ENCODE peak calls at places on chromosomes 3 and 15, in five cellular contexts. I, X, B, W and E are unnamed samples. For H3K36me3 and H3K27me3, the result is how much of the 10 kb centered on the place peaks cover.

GRCh38 chr15:39392469-39393047 is 188.3 kb upstream of the THBS1 start:
- DNase-seq in B (no peak), I (no peak), X (no peak), W (no peak), E (no peak)

GRCh38 chr3:193968575-193968974 is 167.4 kb upstream of the HES1 start:
- DNase-seq in X (no peak), I (no peak), B (no peak), W (no peak), E (no peak)

GRCh38 chr15:74381481-74381880 is 14.0 kb upstream of the CYP11A1 start:
- DNase-seq in X (no peak), W (no peak), I (no peak), B (no peak), E (no peak)

GRCh38 chr3:111695584-111696213 is 100.6 kb upstream of the ZBED2 start:
- DNase-seq in B (no peak), W (no peak), X (no peak), I (no peak), E (no peak)

GRCh38 chr3:66603161-66603611 is 102.4 kb upstream of the LRIG1 start:
- DNase-seq in X (no peak), W (no peak), B (no peak), I (no peak), E (no peak)

GRCh38 chr15:100172356-100173024 is 169.3 kb downstream of the ADAMTS17 start:
- DNase-seq in W (no peak), B (no peak), I (no peak), X (no peak), E (no peak)

GRCh38 chr3:100880845-100881244 is 112.4 kb downstream of the ABI3BP start:
- DNase-seq in B (no peak), W (no peak), I (no peak), X (no peak), E (no peak)

GRCh38 chr3:11385329-11385728 is 113.1 kb downstream of the ATG7 start:
- DNase-seq in X (no peak), I (no peak), B (no peak), W (no peak), E (no peak)

GRCh38 chr3:62686916-62687315 is 188.3 kb downstream of the CADPS start:
- DNase-seq in W (no peak), B (no peak), I (no peak), X (no peak), E (no peak)

GRCh38 chr3:190077646-190078045 is 43.1 kb downstream of the P3H2 start:
- DNase-seq in B (no peak), I (no peak), X (no peak), W (no peak), E (no peak)

GRCh38 chr15:42465520-42466259 is 25.3 kb downstream of the ZNF106 start:
- DNase-seq in I (no peak), W (no peak), B (no peak), X (no peak), E (no peak)

GRCh38 chr15:70670680-70671079 is 92.7 kb downstream of the UACA start:
- DNase-seq in X (no peak), W (no peak), B (no peak), I (no peak), E (no peak)

GRCh38 chr15:96462768-96463167 is 132.3 kb downstream of the NR2F2 start:
- DNase-seq in B (no peak), I (no peak), X (no peak), W (no peak), E (no peak)

GRCh38 chr3:3853584-3853983 is 54.4 kb downstream of the LRRN1 start:
- DNase-seq in X (no peak), W (no peak), I (no peak), B (no peak), E (no peak)

GRCh38 chr3:39176025-39176714 is 16.2 kb downstream of the XIRP1 start:
- DNase-seq in I (no peak), X (no peak), B (no peak), W (no peak), E (no peak)

GRCh38 chr3:192923731-192924130 is 6.1 kb upstream of the MB21D2 start:
- DNase-seq in I (no peak), B (peak), W (no peak), X (no peak), E (no peak)

GRCh38 chr3:192444096-192444790 is 283.1 kb downstream of the FGF12 start:
- DNase-seq in I (peak), X (no peak), W (peak), B (peak), E (no peak)

GRCh38 chr3:181379278-181379677 is 332.4 kb upstream of the SOX2 start:
- DNase-seq in X (no peak), B (no peak), I (no peak), W (no peak), E (no peak)

DNA sequence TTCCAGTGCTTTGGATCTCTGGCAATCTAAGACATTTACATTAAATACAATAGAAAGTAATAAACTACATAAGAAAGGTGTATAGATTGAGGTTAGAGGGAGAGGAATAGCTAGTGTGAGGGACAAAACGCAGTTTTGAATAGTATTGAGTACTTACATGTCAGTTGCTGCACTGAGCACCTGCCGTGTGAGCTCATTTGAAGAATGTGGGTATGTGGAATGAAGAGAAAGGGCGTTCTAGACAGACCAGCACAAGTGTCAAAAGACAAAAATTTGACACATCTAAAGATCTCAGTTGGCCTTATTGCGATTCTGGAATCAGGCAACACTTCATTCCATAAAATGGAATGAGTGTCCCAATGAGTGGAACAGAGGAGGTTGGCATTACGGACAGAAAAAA is 769 bp upstream of the ICE2 start:
- DNase-seq in I (no peak), B (no peak), W (no peak), X (no peak), E (no peak)
- H3K4me3 ChIP-seq in I (peak), B (peak), W (peak), X (peak), E (peak)

DNA sequence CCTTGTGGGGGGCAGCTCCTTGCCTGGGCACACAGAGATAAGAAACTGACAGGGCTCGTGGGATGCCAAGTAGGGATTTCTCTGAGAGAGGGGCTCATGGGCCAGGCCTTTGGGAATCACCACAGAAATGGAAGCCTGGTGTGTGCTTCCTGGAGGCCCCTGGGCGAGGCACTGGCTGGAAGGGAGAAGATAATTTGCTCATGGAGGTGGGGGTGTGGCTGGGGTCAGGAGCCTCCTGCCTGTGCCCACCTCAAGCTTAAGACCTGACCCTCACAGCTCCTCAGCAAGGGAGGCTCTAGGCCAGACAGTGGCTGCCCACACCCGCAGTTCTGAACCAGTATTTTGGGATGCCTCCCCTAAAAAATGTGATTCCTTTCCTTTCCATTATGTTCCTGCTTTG is 16.9 kb upstream of the CPNE9 start:
- DNase-seq in B (no peak), I (no peak), W (no peak), X (no peak), E (no peak)
- H3K36me3 ChIP-seq in B (under half), I (half or more), W (under half), X (half or more), E (under half)

DNA sequence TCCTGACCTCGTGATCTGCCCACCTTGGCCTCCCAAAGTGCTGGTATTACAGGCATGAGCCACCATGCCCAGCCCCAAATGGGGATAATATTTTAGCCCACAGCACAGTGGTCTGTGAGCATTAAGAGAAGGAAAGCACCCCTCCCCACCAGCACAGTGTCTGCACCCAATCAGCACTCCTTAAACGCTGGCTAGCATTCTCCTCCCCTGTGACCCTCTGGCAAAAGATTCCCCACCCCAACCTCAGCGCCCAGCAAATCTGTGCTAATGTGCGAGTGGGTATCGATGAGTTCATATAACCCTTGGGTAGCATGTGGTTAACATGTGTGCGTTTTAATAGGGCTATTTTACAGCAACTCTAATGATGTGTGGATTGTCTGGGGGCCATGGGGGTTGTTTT is 18.3 kb upstream of the EPHB3 start:
- DNase-seq in I (no peak), X (no peak), B (no peak), W (no peak), E (no peak)
- H3K27me3 ChIP-seq in I (under half), X (under half), B (under half), W (under half), E (under half)

DNA sequence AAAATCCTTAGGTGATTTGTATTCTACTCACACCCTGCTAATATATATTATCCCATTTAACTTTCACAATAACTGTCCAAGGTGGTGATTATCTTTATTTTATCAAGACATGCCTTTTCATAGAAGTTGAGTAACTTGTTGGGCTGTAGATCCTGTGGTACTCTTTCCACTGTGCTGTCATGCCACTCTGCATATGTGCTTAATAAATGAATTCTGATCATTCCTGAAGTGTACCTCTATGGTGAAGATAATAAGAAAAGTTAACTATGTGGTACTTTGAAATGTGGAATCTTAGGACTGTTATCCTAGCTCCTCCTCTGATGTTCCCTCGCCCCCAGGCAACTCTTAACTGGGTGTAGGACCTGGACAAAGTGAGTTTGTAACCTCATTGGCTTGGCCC is 5.2 kb downstream of the SNRK start:
- DNase-seq in I (no peak), W (no peak), X (no peak), B (no peak), E (no peak)
- H3K4me3 ChIP-seq in I (no peak), W (no peak), X (peak), B (no peak), E (no peak)

DNA sequence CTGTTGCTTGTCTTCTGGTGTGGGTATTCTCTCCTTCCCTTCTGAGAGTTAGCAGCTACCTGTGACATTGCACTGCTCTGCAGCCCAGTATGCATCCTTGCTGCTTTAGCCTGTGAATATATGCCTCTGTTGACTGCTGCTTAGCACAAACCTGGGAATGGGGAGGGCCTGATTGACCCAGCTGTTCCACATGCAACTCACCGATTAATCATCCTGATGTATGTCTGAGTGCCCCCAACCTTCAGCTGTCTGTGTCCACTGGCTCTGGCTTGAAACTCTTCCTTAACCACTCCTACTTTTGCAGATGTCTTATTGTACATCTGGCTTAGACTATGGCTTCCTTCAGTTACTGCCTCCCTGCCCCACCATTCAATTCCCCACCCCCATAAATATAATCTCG is 119.1 kb downstream of the RASA2 start:
- DNase-seq in W (no peak), X (no peak), B (no peak), I (no peak), E (no peak)
- H3K36me3 ChIP-seq in W (under half), X (under half), B (under half), I (under half), E (under half)

GRCh38 chr3:170414202-170414663 is 4.4 kb upstream of the CLDN11 start:
- DNase-seq in W (peak), B (peak), X (peak), I (no peak), E (no peak)

GRCh38 chr3:170418422-170419300 is at the start of gene CLDN11:
- DNase-seq in W (peak), B (peak), X (no peak), I (no peak), E (no peak)

GRCh38 chr3:170419301-170420087 is 826 bp downstream of the CLDN11 start:
- DNase-seq in W (peak), I (no peak), X (no peak), B (no peak), E (no peak)

GRCh38 chr3:170420307-170420821 is 1.7 kb downstream of the CLDN11 start:
- DNase-seq in I (no peak), X (no peak), W (peak), B (no peak), E (no peak)

DNA sequence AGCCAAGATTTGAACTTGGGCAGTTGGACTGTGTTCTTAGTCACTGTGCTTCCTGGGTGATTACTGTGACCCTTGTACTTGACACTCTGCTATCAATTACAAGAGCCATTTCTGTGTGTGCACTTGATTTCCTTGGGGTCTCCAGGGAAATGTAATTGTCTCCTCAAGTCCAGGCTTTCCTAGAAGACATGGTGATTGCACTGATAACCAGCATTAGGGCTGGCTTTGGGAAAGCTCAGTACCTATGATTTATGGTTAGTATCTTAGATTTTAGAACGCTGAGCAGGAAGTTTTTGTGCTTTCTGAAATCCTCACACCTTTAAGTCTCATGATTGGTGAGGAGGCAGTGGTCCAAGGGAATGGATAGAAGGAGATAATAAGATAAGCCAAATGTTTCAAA is 1.6 kb upstream of the CLDN11 start:
- DNase-seq in W (no peak), I (no peak), X (no peak), B (no peak), E (no peak)
- H3K27me3 ChIP-seq in W (under half), I (under half), X (under half), B (under half), E (under half)